ENCODE peak calls at places on chromosomes 12 and 14, in four cellular contexts. One of them, this sample, is unnamed.

GRCh38 chr12:123139926-123140674 is 10.8 kb downstream of the PITPNM2 start:
- DNase-seq in Peyer's patch: no peak
- DNase-seq in esophagus squamous epithelium: no peak
- DNase-seq in upper lobe of right lung: no peak
- DNase-seq in this sample: peak; percentile 34

GRCh38 chr14:50335989-50336391 is 23.9 kb downstream of the DMAC2L start:
- DNase-seq in esophagus squamous epithelium: no peak
- DNase-seq in Peyer's patch: no peak
- DNase-seq in upper lobe of right lung: no peak
- DNase-seq in this sample: peak; percentile 37

GRCh38 chr14:101019974-101020710 is 116.6 kb upstream of the RTL1 start:
- DNase-seq in upper lobe of right lung: peak; percentile 35
- DNase-seq in Peyer's patch: no peak
- DNase-seq in esophagus squamous epithelium: no peak
- DNase-seq in this sample: no peak

GRCh38 chr12:102343361-102344121 is 136.8 kb downstream of the IGF1 start:
- DNase-seq in esophagus squamous epithelium: no peak
- DNase-seq in Peyer's patch: no peak
- DNase-seq in upper lobe of right lung: no peak
- DNase-seq in this sample: no peak

GRCh38 chr14:97266653-97267052 is 469.5 kb downstream of the VRK1 start:
- DNase-seq in upper lobe of right lung: no peak
- DNase-seq in esophagus squamous epithelium: no peak
- DNase-seq in Peyer's patch: no peak
- DNase-seq in this sample: no peak

GRCh38 chr14:90759370-90760054 is 56.7 kb downstream of the TTC7B start:
- DNase-seq in upper lobe of right lung: no peak
- DNase-seq in Peyer's patch: no peak
- DNase-seq in esophagus squamous epithelium: no peak
- DNase-seq in this sample: no peak

GRCh38 chr14:23154876-23155587 is 28.4 kb downstream of the SLC7A8 start:
- DNase-seq in upper lobe of right lung: peak; percentile 81
- DNase-seq in esophagus squamous epithelium: no peak
- DNase-seq in Peyer's patch: no peak
- DNase-seq in this sample: no peak

GRCh38 chr12:68352067-68352466 is 19.9 kb upstream of the MDM1 start:
- DNase-seq in esophagus squamous epithelium: no peak
- DNase-seq in Peyer's patch: no peak
- DNase-seq in upper lobe of right lung: no peak
- DNase-seq in this sample: no peak

GRCh38 chr14:28116716-28117115 is 649.9 kb upstream of the FOXG1 start:
- DNase-seq in upper lobe of right lung: no peak
- DNase-seq in Peyer's patch: no peak
- DNase-seq in esophagus squamous epithelium: no peak
- DNase-seq in this sample: no peak

GRCh38 chr14:51507556-51508511 is 143.9 kb upstream of the FRMD6 start:
- DNase-seq in Peyer's patch: no peak
- DNase-seq in esophagus squamous epithelium: no peak
- DNase-seq in upper lobe of right lung: peak; percentile 64
- DNase-seq in this sample: peak; percentile 53

DNA sequence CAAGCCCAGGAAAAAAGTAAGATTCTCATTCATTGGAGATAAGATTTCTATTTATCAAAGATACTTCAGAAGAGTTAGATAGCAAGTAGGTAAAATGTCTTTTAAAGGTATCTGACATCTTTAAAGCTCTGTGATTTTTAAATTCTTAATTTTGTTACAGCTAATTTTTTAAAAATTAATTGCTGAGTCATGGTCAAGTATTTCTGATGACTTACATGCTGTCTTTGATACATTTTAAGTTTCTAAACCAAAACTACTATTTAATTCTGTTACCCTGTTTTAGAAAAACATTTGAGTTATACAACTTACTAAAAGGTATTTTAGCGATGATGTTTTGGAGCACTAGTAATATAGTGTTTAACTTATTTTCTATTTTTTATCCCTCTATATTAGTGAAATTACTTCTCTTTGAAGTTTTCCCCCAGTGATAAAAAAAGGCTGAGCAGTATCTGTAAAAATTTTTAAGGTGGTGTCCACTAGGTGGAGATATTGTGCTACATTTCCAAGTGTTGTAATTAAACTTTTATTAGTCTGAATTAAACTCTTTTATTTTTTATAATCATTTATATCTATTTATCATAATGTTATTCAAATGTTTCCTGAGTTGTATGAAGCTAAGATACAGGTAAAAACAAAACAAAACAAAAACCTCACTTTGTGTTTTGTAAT is 11.5 kb downstream of the ALG10 start:
- DNase-seq in upper lobe of right lung: no peak
- DNase-seq in esophagus squamous epithelium: no peak
- DNase-seq in Peyer's patch: no peak
- DNase-seq in this sample: no peak
- TF ChIP-seq CTCF in upper lobe of right lung: peak; percentile 68
- TF ChIP-seq CTCF in esophagus squamous epithelium: peak; percentile 26
- TF ChIP-seq CTCF in Peyer's patch: peak; percentile 36
- TF ChIP-seq CTCF in this sample: peak; percentile 50

DNA sequence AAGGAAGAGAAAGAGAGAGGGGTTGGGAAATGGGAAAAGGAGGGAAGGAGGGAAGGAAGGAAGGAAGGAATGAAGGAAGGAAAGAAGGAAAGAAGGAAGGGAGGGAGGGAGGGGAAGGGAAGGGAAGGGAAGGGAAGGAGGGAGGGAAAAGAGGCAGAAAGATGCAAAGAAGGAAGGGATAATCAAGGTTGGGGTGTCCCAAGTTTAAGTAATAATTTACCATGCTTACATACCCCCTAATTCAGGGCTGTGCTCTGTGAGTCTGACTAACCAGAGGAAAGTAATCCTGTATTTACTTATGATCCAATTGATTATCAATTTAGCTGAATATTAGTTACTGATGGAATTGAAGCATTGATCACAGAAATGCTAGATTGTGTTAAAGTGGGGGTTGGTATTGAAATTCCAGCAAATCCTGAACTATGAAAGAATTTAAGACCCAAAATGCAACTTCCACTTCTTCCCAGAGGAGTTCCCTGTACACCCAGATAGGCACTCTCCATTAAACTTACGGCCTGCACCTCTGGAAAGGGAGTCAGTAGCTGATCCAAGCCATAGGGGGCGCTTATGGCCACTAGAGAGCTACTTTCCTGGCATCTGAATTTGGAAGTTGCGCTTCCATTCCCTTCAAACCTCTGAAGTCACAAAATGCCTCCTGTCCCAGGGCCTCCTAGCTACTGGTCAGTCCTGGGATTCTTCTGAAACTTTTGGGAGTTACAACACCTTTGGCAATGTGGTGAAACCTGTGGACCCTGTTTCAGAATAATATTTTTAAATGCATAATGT is 162.7 kb upstream of the PWP1 start:
- DNase-seq in upper lobe of right lung: no peak
- DNase-seq in esophagus squamous epithelium: no peak
- DNase-seq in Peyer's patch: no peak
- DNase-seq in this sample: no peak
- TF ChIP-seq CTCF in upper lobe of right lung: no peak
- TF ChIP-seq CTCF in esophagus squamous epithelium: no peak
- TF ChIP-seq CTCF in Peyer's patch: peak; percentile 25
- TF ChIP-seq CTCF in this sample: peak; percentile 31

DNA sequence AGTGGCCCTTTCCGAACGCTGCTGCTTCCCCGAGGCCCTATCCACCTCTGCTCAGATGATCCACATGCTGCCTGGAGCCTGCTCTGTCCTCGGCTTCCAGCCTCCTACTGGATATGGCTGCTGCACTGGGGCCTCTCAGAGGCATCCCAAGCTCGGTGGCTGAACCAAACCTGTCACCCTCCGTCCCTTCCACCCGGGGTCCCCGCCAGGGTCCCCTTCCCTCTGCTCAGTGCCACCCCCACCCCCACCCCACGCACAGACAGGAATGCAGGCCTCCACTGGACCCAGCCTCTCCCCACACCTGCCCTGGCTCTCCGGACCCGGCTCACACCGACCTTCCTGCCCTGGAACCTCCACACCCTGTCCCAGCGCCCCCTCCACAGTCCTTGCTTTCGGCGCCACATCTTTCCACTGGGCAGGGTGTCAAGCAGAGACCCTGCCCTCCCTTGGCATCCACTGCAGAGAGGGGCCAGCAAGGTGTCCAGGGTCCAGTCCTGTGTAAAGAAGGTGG is 6.1 kb downstream of the CEP170B start:
- DNase-seq in esophagus squamous epithelium: no peak
- DNase-seq in upper lobe of right lung: no peak
- DNase-seq in Peyer's patch: no peak
- DNase-seq in this sample: no peak
- TF ChIP-seq CTCF in esophagus squamous epithelium: no peak
- TF ChIP-seq CTCF in upper lobe of right lung: no peak
- TF ChIP-seq CTCF in Peyer's patch: no peak
- TF ChIP-seq CTCF in this sample: no peak

GRCh38 chr12:57726151-57726883 is 12.2 kb downstream of the AGAP2 start:
- DNase-seq in Peyer's patch: peak; percentile 86
- DNase-seq in esophagus squamous epithelium: peak; percentile 21
- DNase-seq in upper lobe of right lung: peak; percentile 90
- DNase-seq in this sample: peak; percentile 75
- TF ChIP-seq CTCF in Peyer's patch: peak; percentile 62
- TF ChIP-seq CTCF in esophagus squamous epithelium: peak; percentile 43
- TF ChIP-seq CTCF in upper lobe of right lung: peak; percentile 75
- TF ChIP-seq CTCF in this sample: peak; percentile 63

GRCh38 chr12:110613771-110614684 is at the start of gene TCTN1:
- DNase-seq in esophagus squamous epithelium: peak; percentile 72
- DNase-seq in upper lobe of right lung: peak; percentile 99
- DNase-seq in Peyer's patch: peak; percentile 96
- DNase-seq in this sample: peak; percentile 98
- TF ChIP-seq CTCF in esophagus squamous epithelium: no peak
- TF ChIP-seq CTCF in upper lobe of right lung: no peak
- TF ChIP-seq CTCF in Peyer's patch: peak; percentile 21
- TF ChIP-seq CTCF in this sample: no peak

DNA sequence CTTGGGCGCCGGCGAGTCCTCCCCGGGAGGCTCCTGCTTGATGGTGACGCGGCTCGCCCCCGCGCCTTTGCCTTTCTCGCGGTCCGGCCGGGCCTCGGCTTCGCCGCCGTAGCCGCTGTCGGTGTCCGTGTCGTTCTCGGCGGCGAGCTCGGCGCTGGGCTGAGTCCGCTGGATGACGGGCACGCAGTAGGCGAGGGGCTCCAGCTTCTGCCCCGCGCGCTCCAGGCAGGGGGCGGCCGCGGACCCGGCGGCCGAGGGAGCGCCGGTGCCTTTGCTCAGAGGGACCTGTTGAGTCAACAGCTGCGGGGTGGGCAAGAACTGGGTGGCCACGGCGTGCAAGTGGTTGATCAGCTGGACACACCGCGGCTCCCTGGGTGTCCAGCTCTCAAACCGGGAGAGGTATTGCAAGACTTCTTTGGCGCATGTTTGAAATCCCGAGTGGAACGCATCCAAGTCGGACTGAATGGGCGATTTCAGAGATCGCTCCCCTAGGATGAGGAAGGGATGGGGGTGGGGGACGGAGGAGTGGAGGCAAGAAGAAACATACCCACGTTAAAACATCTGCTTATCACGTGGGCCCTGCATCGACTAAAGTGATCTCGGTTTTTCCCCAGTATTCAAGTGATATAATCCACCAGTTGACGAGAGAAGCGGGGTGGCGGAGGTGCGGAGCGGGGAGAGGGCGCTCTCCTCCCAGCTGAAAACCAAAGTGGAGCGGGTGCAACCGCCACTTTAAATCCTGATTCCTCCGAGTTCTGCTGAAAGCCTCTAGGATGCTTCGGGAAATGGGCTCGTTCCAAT is 2.0 kb downstream of the BHLHE41 start:
- DNase-seq in esophagus squamous epithelium: no peak
- DNase-seq in upper lobe of right lung: peak; percentile 79
- DNase-seq in Peyer's patch: peak; percentile 72
- DNase-seq in this sample: peak; percentile 73
- TF ChIP-seq CTCF in esophagus squamous epithelium: peak; percentile 33
- TF ChIP-seq CTCF in upper lobe of right lung: peak; percentile 21
- TF ChIP-seq CTCF in Peyer's patch: peak; percentile 20
- TF ChIP-seq CTCF in this sample: no peak

DNA sequence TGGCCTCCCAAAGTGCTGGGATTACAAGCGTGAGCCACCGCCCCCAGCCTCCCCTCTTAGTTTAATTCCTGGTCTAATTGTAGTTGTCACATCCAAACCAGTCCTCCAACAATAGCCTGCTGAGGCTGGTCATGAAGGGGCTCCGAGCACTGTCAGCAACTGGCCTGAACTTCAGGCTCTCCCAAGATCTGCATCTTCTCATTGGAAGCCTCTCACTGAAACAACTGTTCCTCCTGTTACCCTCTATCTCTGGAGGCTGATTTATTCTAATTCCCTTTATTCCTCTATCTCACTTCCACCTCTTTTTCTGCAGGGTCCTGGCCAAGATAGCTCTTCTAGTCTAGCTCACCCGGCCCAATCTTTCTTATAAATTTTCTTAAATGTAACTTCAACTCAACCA is 89.4 kb downstream of the DUSP16 start:
- DNase-seq in esophagus squamous epithelium: no peak
- DNase-seq in upper lobe of right lung: no peak
- DNase-seq in Peyer's patch: no peak
- DNase-seq in this sample: no peak
- TF ChIP-seq CTCF in esophagus squamous epithelium: no peak
- TF ChIP-seq CTCF in upper lobe of right lung: no peak
- TF ChIP-seq CTCF in Peyer's patch: no peak
- TF ChIP-seq CTCF in this sample: no peak

DNA sequence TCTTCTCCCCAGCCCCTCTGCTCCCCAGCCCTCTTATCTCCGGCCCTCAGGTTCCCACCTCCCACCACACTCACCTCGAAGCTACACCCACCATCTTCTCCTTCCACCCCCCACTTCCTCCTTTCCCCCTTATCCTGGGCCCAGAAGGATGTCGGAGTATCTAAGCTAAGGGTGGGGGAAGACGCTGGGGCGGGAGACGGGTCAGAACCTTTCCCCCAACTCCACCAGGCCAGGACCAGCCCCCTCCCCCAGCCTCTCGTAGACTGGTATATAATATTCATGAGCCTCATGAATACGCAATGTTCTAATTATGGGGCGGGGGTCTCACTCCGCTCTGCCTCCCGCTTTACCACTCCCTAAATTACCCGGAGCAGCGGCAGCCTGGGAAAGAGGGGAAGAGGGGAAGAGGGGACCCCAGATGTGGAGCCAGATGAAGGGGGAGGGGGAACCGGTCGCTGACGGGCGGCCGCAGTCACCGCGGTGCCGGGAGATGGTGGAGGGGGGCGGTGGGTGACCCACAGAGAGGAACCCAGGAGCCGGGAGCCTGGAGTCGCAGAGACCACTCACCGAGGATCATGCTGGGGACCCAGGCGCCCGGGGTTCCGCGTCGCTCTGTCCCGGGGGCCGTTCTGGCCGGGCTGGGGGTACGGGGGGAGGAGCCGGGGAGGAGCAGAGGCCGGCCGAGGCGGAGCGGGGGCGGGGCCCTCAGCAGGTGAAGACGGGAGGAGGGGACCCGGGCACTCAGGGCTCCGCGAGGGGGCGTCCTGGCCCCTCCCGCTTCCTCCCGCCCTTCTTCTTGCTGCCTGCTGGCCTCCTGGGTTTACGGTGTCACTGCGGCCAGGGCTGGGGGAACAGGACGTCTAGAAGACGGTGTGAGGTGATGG is 6.4 kb upstream of the ZNF385A start:
- DNase-seq in Peyer's patch: peak; percentile 66
- DNase-seq in esophagus squamous epithelium: no peak
- DNase-seq in upper lobe of right lung: no peak
- DNase-seq in this sample: peak; percentile 83
- TF ChIP-seq CTCF in Peyer's patch: no peak
- TF ChIP-seq CTCF in esophagus squamous epithelium: no peak
- TF ChIP-seq CTCF in upper lobe of right lung: no peak
- TF ChIP-seq CTCF in this sample: no peak